ENCODE peak calls at places on chromosomes 11 and 22, in ten cellular contexts. One of them, this sample, is unnamed. For H3K4me1, the result is how much of the 10 kb centered on the place peaks cover.

GRCh38 chr22:23401111-23401909 is 178.8 kb downstream of the IGLL1 start:
- DNase-seq in right cardiac atrium: no peak
- DNase-seq in HCT116: no peak
- DNase-seq in keratinocyte: peak
- DNase-seq in breast epithelium: peak
- DNase-seq in CD8-positive, alpha-beta memory T cell: no peak
- DNase-seq in hepatocyte: peak
- DNase-seq in A673: no peak
- DNase-seq in CD8-positive, alpha-beta T cell: no peak
- DNase-seq in iPS DF 6.9: no peak
- DNase-seq in this sample: peak

GRCh38 chr11:125464266-125464662 is 31.8 kb downstream of the FEZ1 start:
- DNase-seq in CD8-positive, alpha-beta memory T cell: no peak
- DNase-seq in CD8-positive, alpha-beta T cell: no peak
- DNase-seq in right cardiac atrium: no peak
- DNase-seq in A673: no peak
- DNase-seq in iPS DF 6.9: no peak
- DNase-seq in breast epithelium: no peak
- DNase-seq in HCT116: no peak
- DNase-seq in hepatocyte: no peak
- DNase-seq in keratinocyte: no peak
- DNase-seq in this sample: no peak

GRCh38 chr11:109668973-109669634 is 247.1 kb downstream of the C11orf87 start:
- DNase-seq in HCT116: no peak
- DNase-seq in breast epithelium: no peak
- DNase-seq in iPS DF 6.9: no peak
- DNase-seq in right cardiac atrium: no peak
- DNase-seq in keratinocyte: peak
- DNase-seq in A673: no peak
- DNase-seq in CD8-positive, alpha-beta T cell: no peak
- DNase-seq in hepatocyte: no peak
- DNase-seq in CD8-positive, alpha-beta memory T cell: no peak
- DNase-seq in this sample: no peak

GRCh38 chr11:68798221-68798813 is 43.4 kb downstream of the CPT1A start:
- DNase-seq in A673: peak
- DNase-seq in HCT116: no peak
- DNase-seq in breast epithelium: no peak
- DNase-seq in keratinocyte: no peak
- DNase-seq in CD8-positive, alpha-beta T cell: no peak
- DNase-seq in CD8-positive, alpha-beta memory T cell: peak
- DNase-seq in iPS DF 6.9: peak
- DNase-seq in hepatocyte: no peak
- DNase-seq in right cardiac atrium: no peak
- DNase-seq in this sample: no peak

GRCh38 chr11:13315517-13316432 is 38.2 kb downstream of the BMAL1 start:
- DNase-seq in hepatocyte: no peak
- DNase-seq in keratinocyte: no peak
- DNase-seq in right cardiac atrium: no peak
- DNase-seq in CD8-positive, alpha-beta T cell: no peak
- DNase-seq in breast epithelium: no peak
- DNase-seq in A673: no peak
- DNase-seq in CD8-positive, alpha-beta memory T cell: no peak
- DNase-seq in HCT116: no peak
- DNase-seq in iPS DF 6.9: no peak
- DNase-seq in this sample: no peak

GRCh38 chr11:104134760-104135159 is 29.2 kb downstream of the PDGFD start:
- DNase-seq in iPS DF 6.9: no peak
- DNase-seq in HCT116: no peak
- DNase-seq in breast epithelium: no peak
- DNase-seq in hepatocyte: peak
- DNase-seq in right cardiac atrium: no peak
- DNase-seq in A673: no peak
- DNase-seq in keratinocyte: no peak
- DNase-seq in CD8-positive, alpha-beta T cell: no peak
- DNase-seq in CD8-positive, alpha-beta memory T cell: no peak
- DNase-seq in this sample: no peak

GRCh38 chr22:46057762-46058420 is 80.9 kb upstream of the WNT7B start:
- DNase-seq in right cardiac atrium: peak
- DNase-seq in CD8-positive, alpha-beta T cell: no peak
- DNase-seq in CD8-positive, alpha-beta memory T cell: no peak
- DNase-seq in keratinocyte: no peak
- DNase-seq in iPS DF 6.9: no peak
- DNase-seq in HCT116: no peak
- DNase-seq in breast epithelium: peak
- DNase-seq in A673: peak
- DNase-seq in hepatocyte: no peak
- DNase-seq in this sample: peak

GRCh38 chr11:15926071-15926470 is 430.3 kb downstream of the SOX6 start:
- DNase-seq in right cardiac atrium: no peak
- DNase-seq in keratinocyte: no peak
- DNase-seq in HCT116: no peak
- DNase-seq in CD8-positive, alpha-beta memory T cell: no peak
- DNase-seq in iPS DF 6.9: no peak
- DNase-seq in A673: no peak
- DNase-seq in CD8-positive, alpha-beta T cell: no peak
- DNase-seq in breast epithelium: no peak
- DNase-seq in hepatocyte: no peak
- DNase-seq in this sample: no peak

GRCh38 chr11:12889243-12889642 is 119.9 kb upstream of the RASSF10 start:
- DNase-seq in CD8-positive, alpha-beta T cell: no peak
- DNase-seq in breast epithelium: peak
- DNase-seq in A673: no peak
- DNase-seq in iPS DF 6.9: no peak
- DNase-seq in keratinocyte: no peak
- DNase-seq in right cardiac atrium: peak
- DNase-seq in HCT116: no peak
- DNase-seq in CD8-positive, alpha-beta memory T cell: no peak
- DNase-seq in hepatocyte: peak
- DNase-seq in this sample: no peak

GRCh38 chr22:42758929-42759629 is 38.4 kb upstream of the A4GALT start:
- DNase-seq in A673: no peak
- DNase-seq in iPS DF 6.9: no peak
- DNase-seq in HCT116: no peak
- DNase-seq in breast epithelium: no peak
- DNase-seq in hepatocyte: no peak
- DNase-seq in right cardiac atrium: no peak
- DNase-seq in CD8-positive, alpha-beta memory T cell: no peak
- DNase-seq in CD8-positive, alpha-beta T cell: no peak
- DNase-seq in keratinocyte: no peak
- DNase-seq in this sample: no peak

GRCh38 chr11:83007909-83008580 is 63.7 kb downstream of the RAB30 start:
- DNase-seq in A673: peak
- DNase-seq in CD8-positive, alpha-beta memory T cell: no peak
- DNase-seq in right cardiac atrium: peak
- DNase-seq in HCT116: no peak
- DNase-seq in hepatocyte: peak
- DNase-seq in iPS DF 6.9: no peak
- DNase-seq in CD8-positive, alpha-beta T cell: no peak
- DNase-seq in breast epithelium: no peak
- DNase-seq in keratinocyte: no peak
- DNase-seq in this sample: no peak

GRCh38 chr11:72760543-72761400 is 8.6 kb upstream of the ARAP1 start:
- DNase-seq in A673: no peak
- DNase-seq in keratinocyte: no peak
- DNase-seq in breast epithelium: no peak
- DNase-seq in right cardiac atrium: no peak
- DNase-seq in CD8-positive, alpha-beta memory T cell: no peak
- DNase-seq in hepatocyte: no peak
- DNase-seq in iPS DF 6.9: no peak
- DNase-seq in CD8-positive, alpha-beta T cell: no peak
- DNase-seq in HCT116: no peak
- DNase-seq in this sample: no peak

GRCh38 chr11:1812274-1812673 is 22.5 kb upstream of the SYT8 start:
- DNase-seq in breast epithelium: no peak
- DNase-seq in HCT116: no peak
- DNase-seq in CD8-positive, alpha-beta memory T cell: no peak
- DNase-seq in right cardiac atrium: no peak
- DNase-seq in CD8-positive, alpha-beta T cell: no peak
- DNase-seq in iPS DF 6.9: no peak
- DNase-seq in keratinocyte: no peak
- DNase-seq in A673: no peak
- DNase-seq in hepatocyte: no peak
- DNase-seq in this sample: no peak

GRCh38 chr22:35441489-35442100 is 41.7 kb downstream of the MCM5 start:
- DNase-seq in iPS DF 6.9: no peak
- DNase-seq in right cardiac atrium: no peak
- DNase-seq in hepatocyte: no peak
- DNase-seq in HCT116: no peak
- DNase-seq in CD8-positive, alpha-beta T cell: no peak
- DNase-seq in keratinocyte: no peak
- DNase-seq in CD8-positive, alpha-beta memory T cell: no peak
- DNase-seq in breast epithelium: peak
- DNase-seq in A673: no peak
- DNase-seq in this sample: no peak

GRCh38 chr11:26865703-26866102 is 128.2 kb upstream of the FIBIN start:
- DNase-seq in hepatocyte: no peak
- DNase-seq in keratinocyte: no peak
- DNase-seq in CD8-positive, alpha-beta T cell: no peak
- DNase-seq in breast epithelium: no peak
- DNase-seq in iPS DF 6.9: no peak
- DNase-seq in CD8-positive, alpha-beta memory T cell: no peak
- DNase-seq in right cardiac atrium: no peak
- DNase-seq in HCT116: no peak
- DNase-seq in A673: no peak
- DNase-seq in this sample: no peak

GRCh38 chr11:96655474-96655873 is 265.7 kb downstream of the JRKL start:
- DNase-seq in right cardiac atrium: no peak
- DNase-seq in CD8-positive, alpha-beta T cell: no peak
- DNase-seq in HCT116: no peak
- DNase-seq in hepatocyte: no peak
- DNase-seq in A673: no peak
- DNase-seq in keratinocyte: no peak
- DNase-seq in CD8-positive, alpha-beta memory T cell: no peak
- DNase-seq in iPS DF 6.9: no peak
- DNase-seq in breast epithelium: no peak
- DNase-seq in this sample: no peak

GRCh38 chr22:40206561-40206960 is 28.8 kb downstream of the TNRC6B start:
- DNase-seq in HCT116: no peak
- DNase-seq in CD8-positive, alpha-beta T cell: no peak
- DNase-seq in A673: no peak
- DNase-seq in breast epithelium: no peak
- DNase-seq in CD8-positive, alpha-beta memory T cell: no peak
- DNase-seq in right cardiac atrium: no peak
- DNase-seq in hepatocyte: no peak
- DNase-seq in iPS DF 6.9: no peak
- DNase-seq in keratinocyte: no peak
- DNase-seq in this sample: no peak

GRCh38 chr11:78898376-78898775 is 323.7 kb upstream of the NARS2 start:
- DNase-seq in iPS DF 6.9: no peak
- DNase-seq in CD8-positive, alpha-beta T cell: no peak
- DNase-seq in right cardiac atrium: no peak
- DNase-seq in breast epithelium: no peak
- DNase-seq in HCT116: no peak
- DNase-seq in CD8-positive, alpha-beta memory T cell: no peak
- DNase-seq in hepatocyte: no peak
- DNase-seq in keratinocyte: no peak
- DNase-seq in A673: no peak
- DNase-seq in this sample: no peak
- H3K4me1 ChIP-seq in iPS DF 6.9: under half
- H3K4me1 ChIP-seq in CD8-positive, alpha-beta T cell: under half
- H3K4me1 ChIP-seq in right cardiac atrium: under half
- H3K4me1 ChIP-seq in breast epithelium: under half
- H3K4me1 ChIP-seq in HCT116: under half
- H3K4me1 ChIP-seq in CD8-positive, alpha-beta memory T cell: under half
- H3K4me1 ChIP-seq in hepatocyte: under half
- H3K4me1 ChIP-seq in keratinocyte: under half
- H3K4me1 ChIP-seq in A673: under half
- H3K4me1 ChIP-seq in this sample: under half

GRCh38 chr11:67410369-67410831 is 5.1 kb upstream of the CARNS1 start:
- DNase-seq in right cardiac atrium: no peak
- DNase-seq in hepatocyte: no peak
- DNase-seq in iPS DF 6.9: no peak
- DNase-seq in A673: no peak
- DNase-seq in keratinocyte: no peak
- DNase-seq in CD8-positive, alpha-beta T cell: no peak
- DNase-seq in CD8-positive, alpha-beta memory T cell: no peak
- DNase-seq in breast epithelium: no peak
- DNase-seq in HCT116: no peak
- DNase-seq in this sample: no peak
- H3K4me1 ChIP-seq in right cardiac atrium: under half
- H3K4me1 ChIP-seq in hepatocyte: under half
- H3K4me1 ChIP-seq in iPS DF 6.9: under half
- H3K4me1 ChIP-seq in A673: under half
- H3K4me1 ChIP-seq in keratinocyte: under half
- H3K4me1 ChIP-seq in CD8-positive, alpha-beta T cell: half or more
- H3K4me1 ChIP-seq in CD8-positive, alpha-beta memory T cell: half or more
- H3K4me1 ChIP-seq in breast epithelium: under half
- H3K4me1 ChIP-seq in HCT116: under half
- H3K4me1 ChIP-seq in this sample: under half

GRCh38 chr11:67279589-67280340 is 9.3 kb upstream of the ANKRD13D start:
- DNase-seq in right cardiac atrium: peak
- DNase-seq in CD8-positive, alpha-beta T cell: no peak
- DNase-seq in breast epithelium: no peak
- DNase-seq in hepatocyte: no peak
- DNase-seq in A673: no peak
- DNase-seq in iPS DF 6.9: no peak
- DNase-seq in keratinocyte: no peak
- DNase-seq in CD8-positive, alpha-beta memory T cell: no peak
- DNase-seq in HCT116: no peak
- DNase-seq in this sample: no peak

GRCh38 chr11:67276821-67277230 is 10.6 kb downstream of the GRK2 start:
- DNase-seq in HCT116: no peak
- DNase-seq in breast epithelium: no peak
- DNase-seq in CD8-positive, alpha-beta T cell: no peak
- DNase-seq in keratinocyte: no peak
- DNase-seq in hepatocyte: no peak
- DNase-seq in right cardiac atrium: peak
- DNase-seq in A673: peak
- DNase-seq in iPS DF 6.9: no peak
- DNase-seq in CD8-positive, alpha-beta memory T cell: no peak
- DNase-seq in this sample: no peak

GRCh38 chr11:67278939-67279588 is 10.0 kb upstream of the ANKRD13D start:
- DNase-seq in breast epithelium: no peak
- DNase-seq in keratinocyte: no peak
- DNase-seq in hepatocyte: no peak
- DNase-seq in HCT116: no peak
- DNase-seq in iPS DF 6.9: no peak
- DNase-seq in CD8-positive, alpha-beta memory T cell: no peak
- DNase-seq in A673: no peak
- DNase-seq in CD8-positive, alpha-beta T cell: no peak
- DNase-seq in right cardiac atrium: peak
- DNase-seq in this sample: peak

GRCh38 chr11:67277231-67277961 is 11.1 kb downstream of the GRK2 start:
- DNase-seq in A673: peak
- DNase-seq in breast epithelium: peak
- DNase-seq in keratinocyte: no peak
- DNase-seq in hepatocyte: no peak
- DNase-seq in CD8-positive, alpha-beta memory T cell: peak
- DNase-seq in HCT116: no peak
- DNase-seq in right cardiac atrium: peak
- DNase-seq in iPS DF 6.9: no peak
- DNase-seq in CD8-positive, alpha-beta T cell: peak
- DNase-seq in this sample: peak

GRCh38 chr11:67278135-67278938 is 10.8 kb upstream of the ANKRD13D start:
- DNase-seq in iPS DF 6.9: no peak
- DNase-seq in breast epithelium: no peak
- DNase-seq in HCT116: no peak
- DNase-seq in keratinocyte: no peak
- DNase-seq in right cardiac atrium: peak
- DNase-seq in CD8-positive, alpha-beta memory T cell: no peak
- DNase-seq in A673: no peak
- DNase-seq in hepatocyte: no peak
- DNase-seq in CD8-positive, alpha-beta T cell: no peak
- DNase-seq in this sample: no peak
- H3K4me1 ChIP-seq in iPS DF 6.9: under half
- H3K4me1 ChIP-seq in breast epithelium: under half
- H3K4me1 ChIP-seq in HCT116: under half
- H3K4me1 ChIP-seq in keratinocyte: under half
- H3K4me1 ChIP-seq in right cardiac atrium: under half
- H3K4me1 ChIP-seq in CD8-positive, alpha-beta memory T cell: half or more
- H3K4me1 ChIP-seq in A673: under half
- H3K4me1 ChIP-seq in hepatocyte: under half
- H3K4me1 ChIP-seq in CD8-positive, alpha-beta T cell: half or more
- H3K4me1 ChIP-seq in this sample: half or more

GRCh38 chr22:49162841-49163240 is 664.8 kb downstream of the BRD1 start:
- DNase-seq in right cardiac atrium: no peak
- DNase-seq in breast epithelium: no peak
- DNase-seq in HCT116: no peak
- DNase-seq in hepatocyte: no peak
- DNase-seq in CD8-positive, alpha-beta T cell: no peak
- DNase-seq in CD8-positive, alpha-beta memory T cell: no peak
- DNase-seq in A673: no peak
- DNase-seq in iPS DF 6.9: no peak
- DNase-seq in keratinocyte: no peak
- DNase-seq in this sample: no peak
- H3K4me1 ChIP-seq in right cardiac atrium: under half
- H3K4me1 ChIP-seq in breast epithelium: under half
- H3K4me1 ChIP-seq in HCT116: under half
- H3K4me1 ChIP-seq in hepatocyte: under half
- H3K4me1 ChIP-seq in CD8-positive, alpha-beta T cell: under half
- H3K4me1 ChIP-seq in CD8-positive, alpha-beta memory T cell: under half
- H3K4me1 ChIP-seq in A673: under half
- H3K4me1 ChIP-seq in iPS DF 6.9: under half
- H3K4me1 ChIP-seq in keratinocyte: under half
- H3K4me1 ChIP-seq in this sample: under half

This sample was measured in suprapubic skin.